ENCODE peak calls at places on chromosomes 3 and 15, in seven cellular contexts. O, I, C, U, L, D and K are unnamed samples.
A peak's percentile ranks its signal among the peaks of the same experiment; 100 is the strongest.

GRCh38 chr15:88644741-88645140 is 5.9 kb downstream of the ISG20 start:
- DNase-seq in D (no peak), U (no peak), L (no peak), O (no peak), I (no peak), C (no peak), K (no peak)

GRCh38 chr15:64229129-64229724 is 66.4 kb upstream of the PPIB start:
- DNase-seq in L (no peak), I (no peak), U (no peak), C (no peak), O (no peak), D (no peak), K (no peak)

GRCh38 chr3:191070201-191070600 is 128.8 kb upstream of the OSTN start:
- DNase-seq in U (peak; percentile 96), O (no peak), C (no peak), I (no peak), D (no peak), L (no peak), K (no peak)

GRCh38 chr15:55279746-55280351 is 9.8 kb downstream of the RAB27A start:
- DNase-seq in D (no peak), O (no peak), U (peak; percentile 95), I (no peak), C (no peak), L (no peak), K (no peak)

GRCh38 chr15:38671675-38672141 is 107.1 kb upstream of the RASGRP1 start:
- DNase-seq in O (no peak), C (no peak), D (no peak), L (no peak), U (no peak), I (no peak), K (no peak)

GRCh38 chr3:156772588-156773206 is 53.5 kb upstream of the LEKR1 start:
- DNase-seq in C (no peak), L (no peak), D (no peak), O (no peak), I (no peak), U (peak; percentile 37), K (no peak)

GRCh38 chr15:24961967-24962366 is 7.2 kb downstream of the SNRPN start:
- DNase-seq in D (no peak), C (no peak), I (no peak), L (no peak), O (no peak), U (no peak), K (no peak)

GRCh38 chr3:193912621-193913178 is 223.2 kb upstream of the HES1 start:
- DNase-seq in U (no peak), D (no peak), C (no peak), I (no peak), O (no peak), L (no peak), K (no peak)

GRCh38 chr3:191239439-191240035 is 40.5 kb downstream of the OSTN start:
- DNase-seq in L (no peak), D (no peak), C (no peak), O (no peak), I (no peak), U (no peak), K (no peak)

GRCh38 chr3:33067484-33067883 is 29.5 kb downstream of the GLB1 start:
- DNase-seq in O (no peak), U (peak; percentile 44), C (no peak), I (no peak), L (no peak), D (no peak), K (no peak)

GRCh38 chr3:156600834-156601233 is 45.9 kb upstream of the SSR3 start:
- DNase-seq in L (no peak), D (no peak), I (no peak), C (no peak), U (no peak), O (no peak), K (no peak)

GRCh38 chr15:28094732-28095521 is 4.2 kb downstream of the OCA2 start:
- DNase-seq in O (peak; percentile 68), U (no peak), D (peak; percentile 22), I (peak; percentile 93), C (peak; percentile 78), L (no peak), K (peak; percentile 20)

GRCh38 chr15:56715220-56715619 is 18.1 kb downstream of the ZNF280D start:
- DNase-seq in L (no peak), D (no peak), I (no peak), O (no peak), U (no peak), C (no peak), K (no peak)

GRCh38 chr3:70072180-70072579 is 72.6 kb downstream of the SAMMSON start:
- DNase-seq in C (no peak), O (no peak), U (no peak), L (no peak), D (no peak), I (no peak), K (no peak)

GRCh38 chr3:126912491-126913195 is 70.3 kb upstream of the PLXNA1 start:
- DNase-seq in L (no peak), O (no peak), C (no peak), U (no peak), I (no peak), D (no peak), K (no peak)

GRCh38 chr15:73265536-73266153 is 103.1 kb downstream of the HCN4 start:
- DNase-seq in C (peak; percentile 61), L (peak; percentile 36), U (peak; percentile 67), I (no peak), O (peak; percentile 84), D (peak; percentile 44), K (peak; percentile 58)

GRCh38 chr3:183247190-183247589 is 5.9 kb upstream of the B3GNT5 start:
- DNase-seq in C (no peak), U (peak; percentile 37), L (no peak), D (no peak), O (peak; percentile 40), I (no peak), K (no peak)

GRCh38 chr15:101070502-101071273 is 151.5 kb downstream of the LRRK1 start:
- DNase-seq in L (no peak), I (no peak), D (no peak), U (peak; percentile 95), C (no peak), O (peak; percentile 71), K (no peak)

GRCh38 chr3:65338571-65338970 is 650.8 kb upstream of the ADAMTS9 start:
- DNase-seq in D (no peak), I (no peak), C (no peak), L (no peak), O (no peak), U (peak; percentile 12), K (no peak)

GRCh38 chr15:39629376-39629775 is 48.5 kb downstream of the THBS1 start:
- DNase-seq in O (no peak), D (no peak), U (peak; percentile 90), C (no peak), I (no peak), L (no peak), K (no peak)

GRCh38 chr3:190585771-190586630 is 72.1 kb downstream of the IL1RAP start:
- DNase-seq in C (no peak), O (peak; percentile 75), U (peak; percentile 96), L (peak; percentile 24), I (no peak), D (no peak), K (peak; percentile 24)

GRCh38 chr3:52897130-52898109 is at the start of gene STIMATE:
- DNase-seq in I (peak; percentile 96), O (peak; percentile 86), L (peak; percentile 74), D (peak; percentile 83), C (peak; percentile 97), U (peak; percentile 74), K (peak; percentile 95)

GRCh38 chr3:148315756-148316155 is 381.9 kb upstream of the AGTR1 start:
- DNase-seq in D (no peak), I (no peak), U (peak; percentile 27), L (no peak), C (no peak), O (no peak), K (no peak)

GRCh38 chr3:156218353-156218744 is 98.0 kb downstream of the KCNAB1 start:
- DNase-seq in I (no peak), D (no peak), L (no peak), C (no peak), O (peak; percentile 61), U (peak; percentile 62), K (no peak)

GRCh38 chr3:172516318-172517214 is 6.7 kb downstream of the TNFSF10 start:
- DNase-seq in C (peak; percentile 81), D (no peak), I (no peak), O (no peak), U (peak; percentile 83), L (no peak), K (no peak)

GRCh38 chr15:45522931-45523331 is 376 bp upstream of the SLC30A4 start:
- DNase-seq in D (no peak), U (peak; percentile 17), C (no peak), O (peak; percentile 59), I (no peak), L (peak; percentile 41), K (no peak)

GRCh38 chr15:65333863-65334262 is 29.4 kb downstream of the RNU5B-1 start:
- DNase-seq in L (no peak), D (no peak), I (no peak), U (no peak), C (no peak), O (peak; percentile 36), K (no peak)

GRCh38 chr3:103851793-103852192 is 1417.0 kb downstream of the ZPLD1 start:
- DNase-seq in L (no peak), C (no peak), D (no peak), O (no peak), U (no peak), I (no peak), K (no peak)

GRCh38 chr15:90449206-90449735 is 61.2 kb downstream of the IQGAP1 start:
- DNase-seq in C (no peak), U (peak; percentile 48), O (no peak), L (no peak), I (no peak), D (no peak), K (no peak)

GRCh38 chr3:142215111-142215510 is 10.3 kb downstream of the GK5 start:
- DNase-seq in O (no peak), D (no peak), U (no peak), L (no peak), C (no peak), I (no peak), K (no peak)

GRCh38 chr3:111538687-111539086 is 3.3 kb upstream of the CD96 start:
- DNase-seq in C (no peak), D (no peak), U (peak; percentile 72), L (no peak), O (no peak), I (no peak), K (no peak)

GRCh38 chr3:29185706-29186105 is 95.2 kb upstream of the RBMS3 start:
- DNase-seq in I (no peak), L (no peak), D (no peak), C (no peak), O (no peak), U (peak; percentile 14), K (no peak)

GRCh38 chr3:8970971-8971589 is 7.8 kb upstream of the RAD18 start:
- DNase-seq in L (peak; percentile 72), D (peak; percentile 51), O (peak; percentile 47), C (no peak), U (peak; percentile 44), I (no peak), K (peak; percentile 72)

GRCh38 chr3:160667452-160667851 is 9.5 kb upstream of the ARL14 start:
- DNase-seq in D (no peak), O (peak; percentile 50), C (no peak), U (peak; percentile 97), I (no peak), L (no peak), K (peak; percentile 45)

GRCh38 chr3:48595526-48596121 is 495 bp upstream of the COL7A1 start:
- DNase-seq in L (no peak), O (peak; percentile 87), D (no peak), I (no peak), C (peak; percentile 66), U (peak; percentile 98), K (peak; percentile 64)

GRCh38 chr3:112860898-112861297 is 14.2 kb upstream of the CD200R1L start:
- DNase-seq in I (no peak), D (no peak), U (no peak), L (no peak), C (no peak), O (no peak), K (no peak)

GRCh38 chr3:127572186-127572585 is 18.3 kb downstream of the TPRA1 start:
- DNase-seq in O (no peak), C (no peak), D (no peak), I (no peak), L (no peak), U (no peak), K (no peak)